ENCODE peak calls at places on chromosome 7, in seven cellular contexts. One of them, this sample, is unnamed.

GRCh38 chr7:129843365-129843898 is 109.3 kb downstream of the UBE2H start:
- DNase-seq in KBM-7: no peak
- DNase-seq in NCI-H1436: no peak
- DNase-seq in ureter: no peak
- DNase-seq in HT1080: no peak
- DNase-seq in choroid plexus epithelial cell: peak
- DNase-seq in NCI-H1694 treated with DMSO at 0.1 percent for 48 hours: no peak
- DNase-seq in this sample: no peak

GRCh38 chr7:26372738-26373137 is 81.1 kb downstream of the SNX10 start:
- DNase-seq in KBM-7: no peak
- DNase-seq in NCI-H1436: no peak
- DNase-seq in ureter: no peak
- DNase-seq in HT1080: no peak
- DNase-seq in choroid plexus epithelial cell: no peak
- DNase-seq in NCI-H1694 treated with DMSO at 0.1 percent for 48 hours: no peak
- DNase-seq in this sample: no peak

GRCh38 chr7:80882213-80882801 is 36.5 kb downstream of the SEMA3C start:
- DNase-seq in KBM-7: no peak
- DNase-seq in NCI-H1436: no peak
- DNase-seq in ureter: no peak
- DNase-seq in HT1080: no peak
- DNase-seq in choroid plexus epithelial cell: peak
- DNase-seq in NCI-H1694 treated with DMSO at 0.1 percent for 48 hours: no peak
- DNase-seq in this sample: no peak

GRCh38 chr7:42587826-42588225 is 324.0 kb downstream of the C7orf25 start:
- DNase-seq in KBM-7: no peak
- DNase-seq in NCI-H1436: no peak
- DNase-seq in ureter: no peak
- DNase-seq in HT1080: no peak
- DNase-seq in choroid plexus epithelial cell: no peak
- DNase-seq in NCI-H1694 treated with DMSO at 0.1 percent for 48 hours: no peak
- DNase-seq in this sample: no peak

GRCh38 chr7:23065974-23066373 is 39.6 kb upstream of the KLHL7 start:
- DNase-seq in KBM-7: no peak
- DNase-seq in NCI-H1436: no peak
- DNase-seq in ureter: no peak
- DNase-seq in HT1080: no peak
- DNase-seq in choroid plexus epithelial cell: peak
- DNase-seq in NCI-H1694 treated with DMSO at 0.1 percent for 48 hours: no peak
- DNase-seq in this sample: no peak

GRCh38 chr7:24981544-24981951 is 1.6 kb upstream of the OSBPL3 start:
- DNase-seq in KBM-7: no peak
- DNase-seq in NCI-H1436: peak
- DNase-seq in ureter: peak
- DNase-seq in HT1080: peak
- DNase-seq in choroid plexus epithelial cell: peak
- DNase-seq in NCI-H1694 treated with DMSO at 0.1 percent for 48 hours: no peak
- DNase-seq in this sample: peak

GRCh38 chr7:106447318-106447847 is 162.6 kb upstream of the NAMPT start:
- DNase-seq in KBM-7: no peak
- DNase-seq in NCI-H1436: no peak
- DNase-seq in ureter: no peak
- DNase-seq in HT1080: no peak
- DNase-seq in choroid plexus epithelial cell: no peak
- DNase-seq in NCI-H1694 treated with DMSO at 0.1 percent for 48 hours: no peak
- DNase-seq in this sample: no peak

GRCh38 chr7:101231644-101232043 is 6.0 kb downstream of the CLDN15 start:
- DNase-seq in KBM-7: no peak
- DNase-seq in NCI-H1436: no peak
- DNase-seq in ureter: no peak
- DNase-seq in HT1080: no peak
- DNase-seq in choroid plexus epithelial cell: no peak
- DNase-seq in NCI-H1694 treated with DMSO at 0.1 percent for 48 hours: no peak
- DNase-seq in this sample: no peak

GRCh38 chr7:112449353-112449752 is 907 bp upstream of the IFRD1 start:
- DNase-seq in KBM-7: no peak
- DNase-seq in NCI-H1436: peak
- DNase-seq in ureter: no peak
- DNase-seq in HT1080: peak
- DNase-seq in choroid plexus epithelial cell: peak
- DNase-seq in NCI-H1694 treated with DMSO at 0.1 percent for 48 hours: no peak
- DNase-seq in this sample: no peak

GRCh38 chr7:85074-85945 is 107.1 kb upstream of the FAM20C start:
- DNase-seq in KBM-7: no peak
- DNase-seq in NCI-H1436: no peak
- DNase-seq in ureter: no peak
- DNase-seq in HT1080: peak
- DNase-seq in choroid plexus epithelial cell: peak
- DNase-seq in NCI-H1694 treated with DMSO at 0.1 percent for 48 hours: no peak
- DNase-seq in this sample: no peak

GRCh38 chr7:23895666-23896096 is 185.7 kb downstream of the STK31 start:
- DNase-seq in KBM-7: no peak
- DNase-seq in NCI-H1436: no peak
- DNase-seq in ureter: no peak
- DNase-seq in HT1080: peak
- DNase-seq in choroid plexus epithelial cell: no peak
- DNase-seq in NCI-H1694 treated with DMSO at 0.1 percent for 48 hours: no peak
- DNase-seq in this sample: no peak

GRCh38 chr7:27714831-27715444 is 25.0 kb upstream of the TAX1BP1 start:
- DNase-seq in KBM-7: no peak
- DNase-seq in NCI-H1436: no peak
- DNase-seq in ureter: no peak
- DNase-seq in HT1080: peak
- DNase-seq in choroid plexus epithelial cell: peak
- DNase-seq in NCI-H1694 treated with DMSO at 0.1 percent for 48 hours: no peak
- DNase-seq in this sample: no peak

GRCh38 chr7:131285558-131285957 is 42.1 kb upstream of the MKLN1 start:
- DNase-seq in KBM-7: no peak
- DNase-seq in NCI-H1436: no peak
- DNase-seq in ureter: no peak
- DNase-seq in HT1080: no peak
- DNase-seq in choroid plexus epithelial cell: no peak
- DNase-seq in NCI-H1694 treated with DMSO at 0.1 percent for 48 hours: no peak
- DNase-seq in this sample: no peak

GRCh38 chr7:90262438-90262837 is 17.5 kb downstream of the CFAP69 start:
- DNase-seq in KBM-7: peak
- DNase-seq in NCI-H1436: no peak
- DNase-seq in ureter: no peak
- DNase-seq in HT1080: peak
- DNase-seq in choroid plexus epithelial cell: peak
- DNase-seq in NCI-H1694 treated with DMSO at 0.1 percent for 48 hours: peak
- DNase-seq in this sample: no peak

GRCh38 chr7:138208864-138209263 is 132.6 kb downstream of the AKR1D1 start:
- DNase-seq in KBM-7: no peak
- DNase-seq in NCI-H1436: no peak
- DNase-seq in ureter: no peak
- DNase-seq in HT1080: no peak
- DNase-seq in choroid plexus epithelial cell: no peak
- DNase-seq in NCI-H1694 treated with DMSO at 0.1 percent for 48 hours: no peak
- DNase-seq in this sample: no peak

GRCh38 chr7:98470131-98470985 is 69.5 kb upstream of the BAIAP2L1 start:
- DNase-seq in KBM-7: no peak
- DNase-seq in NCI-H1436: no peak
- DNase-seq in ureter: no peak
- DNase-seq in HT1080: no peak
- DNase-seq in choroid plexus epithelial cell: no peak
- DNase-seq in NCI-H1694 treated with DMSO at 0.1 percent for 48 hours: no peak
- DNase-seq in this sample: peak

GRCh38 chr7:91436655-91437054 is 172.4 kb downstream of the FZD1 start:
- DNase-seq in KBM-7: no peak
- DNase-seq in NCI-H1436: peak
- DNase-seq in ureter: no peak
- DNase-seq in HT1080: no peak
- DNase-seq in choroid plexus epithelial cell: no peak
- DNase-seq in NCI-H1694 treated with DMSO at 0.1 percent for 48 hours: peak
- DNase-seq in this sample: no peak

GRCh38 chr7:115838829-115839228 is 191.7 kb downstream of the TFEC start:
- DNase-seq in KBM-7: no peak
- DNase-seq in NCI-H1436: no peak
- DNase-seq in ureter: no peak
- DNase-seq in HT1080: no peak
- DNase-seq in choroid plexus epithelial cell: peak
- DNase-seq in NCI-H1694 treated with DMSO at 0.1 percent for 48 hours: no peak
- DNase-seq in this sample: no peak

GRCh38 chr7:71521506-71521905 is 389.6 kb downstream of the GALNT17 start:
- DNase-seq in KBM-7: no peak
- DNase-seq in NCI-H1436: no peak
- DNase-seq in ureter: no peak
- DNase-seq in HT1080: no peak
- DNase-seq in choroid plexus epithelial cell: peak
- DNase-seq in NCI-H1694 treated with DMSO at 0.1 percent for 48 hours: peak
- DNase-seq in this sample: no peak

GRCh38 chr7:194996-195829 is 2.8 kb downstream of the FAM20C start:
- DNase-seq in KBM-7: no peak
- DNase-seq in NCI-H1436: no peak
- DNase-seq in ureter: no peak
- DNase-seq in HT1080: no peak
- DNase-seq in choroid plexus epithelial cell: peak
- DNase-seq in NCI-H1694 treated with DMSO at 0.1 percent for 48 hours: no peak
- DNase-seq in this sample: no peak

GRCh38 chr7:2131341-2131740 is 101.4 kb downstream of the MAD1L1 start:
- DNase-seq in KBM-7: no peak
- DNase-seq in NCI-H1436: no peak
- DNase-seq in ureter: no peak
- DNase-seq in HT1080: no peak
- DNase-seq in choroid plexus epithelial cell: no peak
- DNase-seq in NCI-H1694 treated with DMSO at 0.1 percent for 48 hours: no peak
- DNase-seq in this sample: no peak

GRCh38 chr7:148463210-148463609 is 127.4 kb upstream of the C7orf33 start:
- DNase-seq in KBM-7: no peak
- DNase-seq in NCI-H1436: no peak
- DNase-seq in ureter: no peak
- DNase-seq in HT1080: no peak
- DNase-seq in choroid plexus epithelial cell: no peak
- DNase-seq in NCI-H1694 treated with DMSO at 0.1 percent for 48 hours: no peak
- DNase-seq in this sample: no peak

GRCh38 chr7:130906575-130906974 is 172.6 kb upstream of the KLF14 start:
- DNase-seq in KBM-7: no peak
- DNase-seq in NCI-H1436: no peak
- DNase-seq in ureter: no peak
- DNase-seq in HT1080: peak
- DNase-seq in choroid plexus epithelial cell: no peak
- DNase-seq in NCI-H1694 treated with DMSO at 0.1 percent for 48 hours: no peak
- DNase-seq in this sample: no peak

GRCh38 chr7:80815733-80816132 is 103.1 kb downstream of the SEMA3C start:
- DNase-seq in KBM-7: no peak
- DNase-seq in NCI-H1436: no peak
- DNase-seq in ureter: no peak
- DNase-seq in HT1080: no peak
- DNase-seq in choroid plexus epithelial cell: peak
- DNase-seq in NCI-H1694 treated with DMSO at 0.1 percent for 48 hours: no peak
- DNase-seq in this sample: no peak

GRCh38 chr7:104938741-104939390 is 75.1 kb upstream of the KMT2E start:
- DNase-seq in KBM-7: no peak
- DNase-seq in NCI-H1436: no peak
- DNase-seq in ureter: no peak
- DNase-seq in HT1080: no peak
- DNase-seq in choroid plexus epithelial cell: peak
- DNase-seq in NCI-H1694 treated with DMSO at 0.1 percent for 48 hours: no peak
- DNase-seq in this sample: no peak

GRCh38 chr7:22351329-22351692 is 5.6 kb downstream of the RAPGEF5 start:
- DNase-seq in KBM-7: no peak
- DNase-seq in NCI-H1436: no peak
- DNase-seq in ureter: no peak
- DNase-seq in HT1080: no peak
- DNase-seq in choroid plexus epithelial cell: no peak
- DNase-seq in NCI-H1694 treated with DMSO at 0.1 percent for 48 hours: no peak
- DNase-seq in this sample: no peak

GRCh38 chr7:125450749-125451148 is 521.1 kb upstream of the POT1 start:
- DNase-seq in KBM-7: no peak
- DNase-seq in NCI-H1436: no peak
- DNase-seq in ureter: no peak
- DNase-seq in HT1080: no peak
- DNase-seq in choroid plexus epithelial cell: no peak
- DNase-seq in NCI-H1694 treated with DMSO at 0.1 percent for 48 hours: no peak
- DNase-seq in this sample: no peak

GRCh38 chr7:83985766-83986165 is 208.8 kb downstream of the SEMA3A start:
- DNase-seq in KBM-7: no peak
- DNase-seq in NCI-H1436: no peak
- DNase-seq in ureter: no peak
- DNase-seq in HT1080: no peak
- DNase-seq in choroid plexus epithelial cell: peak
- DNase-seq in NCI-H1694 treated with DMSO at 0.1 percent for 48 hours: no peak
- DNase-seq in this sample: no peak

GRCh38 chr7:144454-144826 is 47.9 kb upstream of the FAM20C start:
- DNase-seq in KBM-7: no peak
- DNase-seq in NCI-H1436: no peak
- DNase-seq in ureter: no peak
- DNase-seq in HT1080: no peak
- DNase-seq in choroid plexus epithelial cell: no peak
- DNase-seq in NCI-H1694 treated with DMSO at 0.1 percent for 48 hours: no peak
- DNase-seq in this sample: peak

GRCh38 chr7:33778195-33778594 is 127.1 kb upstream of the BMPER start:
- DNase-seq in KBM-7: no peak
- DNase-seq in NCI-H1436: no peak
- DNase-seq in ureter: no peak
- DNase-seq in HT1080: no peak
- DNase-seq in choroid plexus epithelial cell: no peak
- DNase-seq in NCI-H1694 treated with DMSO at 0.1 percent for 48 hours: no peak
- DNase-seq in this sample: no peak

GRCh38 chr7:136133491-136133990 is 156.4 kb upstream of the MTPN start:
- DNase-seq in KBM-7: no peak
- DNase-seq in NCI-H1436: no peak
- DNase-seq in ureter: no peak
- DNase-seq in HT1080: peak
- DNase-seq in choroid plexus epithelial cell: peak
- DNase-seq in NCI-H1694 treated with DMSO at 0.1 percent for 48 hours: no peak
- DNase-seq in this sample: no peak

GRCh38 chr7:100406767-100407166 is 21.7 kb downstream of the ZCWPW1 start:
- DNase-seq in KBM-7: no peak
- DNase-seq in NCI-H1436: no peak
- DNase-seq in ureter: no peak
- DNase-seq in HT1080: peak
- DNase-seq in choroid plexus epithelial cell: peak
- DNase-seq in NCI-H1694 treated with DMSO at 0.1 percent for 48 hours: no peak
- DNase-seq in this sample: no peak

GRCh38 chr7:47392241-47392759 is 189.6 kb downstream of the TNS3 start:
- DNase-seq in KBM-7: no peak
- DNase-seq in NCI-H1436: no peak
- DNase-seq in ureter: peak
- DNase-seq in HT1080: no peak
- DNase-seq in choroid plexus epithelial cell: peak
- DNase-seq in NCI-H1694 treated with DMSO at 0.1 percent for 48 hours: peak
- DNase-seq in this sample: peak

GRCh38 chr7:69935107-69935506 is 336.8 kb downstream of the AUTS2 start:
- DNase-seq in KBM-7: no peak
- DNase-seq in NCI-H1436: no peak
- DNase-seq in ureter: no peak
- DNase-seq in HT1080: no peak
- DNase-seq in choroid plexus epithelial cell: no peak
- DNase-seq in NCI-H1694 treated with DMSO at 0.1 percent for 48 hours: no peak
- DNase-seq in this sample: no peak

GRCh38 chr7:82017334-82017943 is 247.6 kb upstream of the HGF start:
- DNase-seq in KBM-7: peak
- DNase-seq in NCI-H1436: peak
- DNase-seq in ureter: no peak
- DNase-seq in HT1080: peak
- DNase-seq in choroid plexus epithelial cell: peak
- DNase-seq in NCI-H1694 treated with DMSO at 0.1 percent for 48 hours: peak
- DNase-seq in this sample: no peak

GRCh38 chr7:5574770-5575269 is 151.2 kb upstream of the TNRC18 start:
- DNase-seq in KBM-7: peak
- DNase-seq in NCI-H1436: no peak
- DNase-seq in ureter: no peak
- DNase-seq in HT1080: no peak
- DNase-seq in choroid plexus epithelial cell: no peak
- DNase-seq in NCI-H1694 treated with DMSO at 0.1 percent for 48 hours: no peak
- DNase-seq in this sample: no peak

GRCh38 chr7:68146970-68147369 is 1150.3 kb downstream of the TYW1 start:
- DNase-seq in KBM-7: no peak
- DNase-seq in NCI-H1436: no peak
- DNase-seq in ureter: no peak
- DNase-seq in HT1080: no peak
- DNase-seq in choroid plexus epithelial cell: no peak
- DNase-seq in NCI-H1694 treated with DMSO at 0.1 percent for 48 hours: peak
- DNase-seq in this sample: no peak

GRCh38 chr7:1666779-1667565 is 3.1 kb upstream of the ELFN1 start:
- DNase-seq in KBM-7: no peak
- DNase-seq in NCI-H1436: no peak
- DNase-seq in ureter: peak
- DNase-seq in HT1080: no peak
- DNase-seq in choroid plexus epithelial cell: no peak
- DNase-seq in NCI-H1694 treated with DMSO at 0.1 percent for 48 hours: no peak
- DNase-seq in this sample: peak